ENCODE peak calls at places on chromosomes 1 and 21, in seven cellular contexts. One of them, this sample, is unnamed.

GRCh38 chr1:41728403-41729202 is 190.1 kb downstream of the HIVEP3 start:
- DNase-seq in SK-N-SH: peak; percentile 56
- DNase-seq in K562: no peak
- DNase-seq in HCT116: no peak
- DNase-seq in H1: no peak
- DNase-seq in HepG2: no peak
- DNase-seq in GM12878: peak; percentile 100
- DNase-seq in this sample: no peak

GRCh38 chr1:203320546-203321272 is 15.4 kb downstream of the BTG2 start:
- DNase-seq in SK-N-SH: no peak
- DNase-seq in K562: peak; percentile 54
- DNase-seq in HCT116: no peak
- DNase-seq in H1: no peak
- DNase-seq in HepG2: no peak
- DNase-seq in GM12878: no peak
- DNase-seq in this sample: peak; percentile 70

GRCh38 chr1:17551755-17552234 is 12.3 kb downstream of the ARHGEF10L start:
- DNase-seq in SK-N-SH: peak; percentile 89
- DNase-seq in K562: no peak
- DNase-seq in HCT116: no peak
- DNase-seq in H1: no peak
- DNase-seq in HepG2: no peak
- DNase-seq in GM12878: no peak
- DNase-seq in this sample: no peak

GRCh38 chr1:150149490-150150453 is at the start of gene PLEKHO1:
- DNase-seq in SK-N-SH: peak; percentile 92
- DNase-seq in K562: peak; percentile 87
- DNase-seq in HCT116: no peak
- DNase-seq in H1: no peak
- DNase-seq in HepG2: peak; percentile 27
- DNase-seq in GM12878: no peak
- DNase-seq in this sample: peak; percentile 72

GRCh38 chr1:17909634-17910033 is 154.5 kb downstream of the ACTL8 start:
- DNase-seq in SK-N-SH: no peak
- DNase-seq in K562: peak; percentile 23
- DNase-seq in HCT116: no peak
- DNase-seq in H1: peak; percentile 15
- DNase-seq in HepG2: no peak
- DNase-seq in GM12878: no peak
- DNase-seq in this sample: no peak

GRCh38 chr1:22774483-22775182 is 64.0 kb downstream of the EPHB2 start:
- DNase-seq in SK-N-SH: no peak
- DNase-seq in K562: no peak
- DNase-seq in HCT116: no peak
- DNase-seq in H1: no peak
- DNase-seq in HepG2: no peak
- DNase-seq in GM12878: no peak
- DNase-seq in this sample: no peak

GRCh38 chr1:195663549-195664280 is 944.5 kb downstream of the KCNT2 start:
- DNase-seq in SK-N-SH: no peak
- DNase-seq in K562: no peak
- DNase-seq in HCT116: peak; percentile 37
- DNase-seq in H1: no peak
- DNase-seq in HepG2: no peak
- DNase-seq in GM12878: no peak
- DNase-seq in this sample: no peak

GRCh38 chr1:89820423-89821321 is at the start of gene LRRC8D:
- DNase-seq in SK-N-SH: peak; percentile 96
- DNase-seq in K562: peak; percentile 88
- DNase-seq in HCT116: peak; percentile 58
- DNase-seq in H1: no peak
- DNase-seq in HepG2: peak; percentile 79
- DNase-seq in GM12878: no peak
- DNase-seq in this sample: peak; percentile 84

GRCh38 chr1:91876040-91876470 is 9.9 kb downstream of the TGFBR3 start:
- DNase-seq in SK-N-SH: no peak
- DNase-seq in K562: no peak
- DNase-seq in HCT116: no peak
- DNase-seq in H1: no peak
- DNase-seq in HepG2: no peak
- DNase-seq in GM12878: peak; percentile 75
- DNase-seq in this sample: no peak

GRCh38 chr1:96544051-96544830 is 177.3 kb upstream of the PTBP2 start:
- DNase-seq in SK-N-SH: no peak
- DNase-seq in K562: no peak
- DNase-seq in HCT116: no peak
- DNase-seq in H1: no peak
- DNase-seq in HepG2: no peak
- DNase-seq in GM12878: no peak
- DNase-seq in this sample: no peak

GRCh38 chr1:97902067-97902466 is 18.8 kb downstream of the DPYD start:
- DNase-seq in SK-N-SH: no peak
- DNase-seq in K562: no peak
- DNase-seq in HCT116: no peak
- DNase-seq in H1: no peak
- DNase-seq in HepG2: no peak
- DNase-seq in GM12878: no peak
- DNase-seq in this sample: no peak

GRCh38 chr21:35619184-35619583 is 441.1 kb downstream of the SETD4 start:
- DNase-seq in SK-N-SH: no peak
- DNase-seq in K562: no peak
- DNase-seq in HCT116: no peak
- DNase-seq in H1: no peak
- DNase-seq in HepG2: no peak
- DNase-seq in GM12878: no peak
- DNase-seq in this sample: no peak

GRCh38 chr1:202662081-202662480 is 48.2 kb downstream of the SYT2 start:
- DNase-seq in SK-N-SH: peak; percentile 62
- DNase-seq in K562: no peak
- DNase-seq in HCT116: no peak
- DNase-seq in H1: no peak
- DNase-seq in HepG2: no peak
- DNase-seq in GM12878: no peak
- DNase-seq in this sample: no peak

GRCh38 chr1:185017338-185017737 is 28.0 kb upstream of the RNF2 start:
- DNase-seq in SK-N-SH: no peak
- DNase-seq in K562: no peak
- DNase-seq in HCT116: peak; percentile 64
- DNase-seq in H1: no peak
- DNase-seq in HepG2: no peak
- DNase-seq in GM12878: no peak
- DNase-seq in this sample: no peak

GRCh38 chr1:26677306-26678115 is 18.3 kb upstream of the ARID1A start:
- DNase-seq in SK-N-SH: peak; percentile 39
- DNase-seq in K562: peak; percentile 52
- DNase-seq in HCT116: peak; percentile 94
- DNase-seq in H1: no peak
- DNase-seq in HepG2: peak; percentile 61
- DNase-seq in GM12878: peak; percentile 87
- DNase-seq in this sample: peak; percentile 59

GRCh38 chr1:12544992-12545391 is 73.0 kb downstream of the DHRS3 start:
- DNase-seq in SK-N-SH: no peak
- DNase-seq in K562: no peak
- DNase-seq in HCT116: no peak
- DNase-seq in H1: no peak
- DNase-seq in HepG2: no peak
- DNase-seq in GM12878: no peak
- DNase-seq in this sample: no peak

GRCh38 chr1:78114034-78114956 is 68.5 kb downstream of the GIPC2 start:
- DNase-seq in SK-N-SH: peak; percentile 54
- DNase-seq in K562: peak; percentile 38
- DNase-seq in HCT116: peak; percentile 73
- DNase-seq in H1: no peak
- DNase-seq in HepG2: peak; percentile 75
- DNase-seq in GM12878: peak; percentile 38
- DNase-seq in this sample: peak; percentile 23

GRCh38 chr1:114861384-114861783 is 6.7 kb downstream of the SYCP1 start:
- DNase-seq in SK-N-SH: no peak
- DNase-seq in K562: no peak
- DNase-seq in HCT116: no peak
- DNase-seq in H1: no peak
- DNase-seq in HepG2: no peak
- DNase-seq in GM12878: no peak
- DNase-seq in this sample: no peak

GRCh38 chr1:115121793-115122192 is 32.5 kb upstream of the TSPAN2 start:
- DNase-seq in SK-N-SH: no peak
- DNase-seq in K562: no peak
- DNase-seq in HCT116: no peak
- DNase-seq in H1: no peak
- DNase-seq in HepG2: no peak
- DNase-seq in GM12878: no peak
- DNase-seq in this sample: no peak

DNA sequence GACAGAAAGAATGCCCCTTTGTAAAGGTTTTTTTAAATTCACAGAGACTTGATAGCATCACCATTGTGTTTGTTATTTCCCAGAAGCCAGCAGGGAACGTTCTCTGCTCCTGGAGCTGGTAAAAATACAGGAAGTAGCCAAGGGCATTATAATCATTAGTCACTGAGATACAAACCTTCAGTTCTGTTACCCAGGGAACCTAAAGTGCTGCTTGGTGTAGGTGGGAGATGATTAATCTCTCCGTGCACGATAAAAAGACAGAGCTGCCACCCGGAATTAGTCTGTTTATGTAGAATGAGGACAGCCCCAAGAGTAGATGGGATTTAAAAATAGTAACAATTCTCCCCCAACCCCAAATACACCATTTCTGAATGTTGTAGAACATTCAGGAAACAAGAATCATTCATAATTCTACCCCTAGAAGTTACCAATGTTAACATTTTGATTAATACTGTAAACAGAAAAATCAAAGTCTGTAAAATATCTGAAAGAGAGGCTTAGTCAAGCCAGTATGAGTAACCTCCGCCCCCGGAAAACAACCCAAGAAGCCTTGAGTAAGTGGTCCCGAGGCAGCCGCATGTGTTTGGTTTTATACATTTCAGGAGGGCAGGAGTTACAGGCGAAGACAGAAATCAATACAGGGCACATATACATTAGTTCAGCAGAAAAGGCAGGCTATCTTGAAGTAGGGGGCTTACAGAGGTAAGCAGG is 45.3 kb upstream of the CTBS start:
- DNase-seq in SK-N-SH: peak; percentile 74
- DNase-seq in K562: no peak
- DNase-seq in HCT116: peak; percentile 80
- DNase-seq in H1: no peak
- DNase-seq in HepG2: peak; percentile 9
- DNase-seq in GM12878: no peak
- DNase-seq in this sample: no peak
- TF ChIP-seq JUND in SK-N-SH: peak; percentile 14
- TF ChIP-seq JUND in K562: peak; percentile 21
- TF ChIP-seq JUND in HCT116: peak; percentile 40
- TF ChIP-seq JUND in H1: no peak
- TF ChIP-seq JUND in HepG2: no peak
- TF ChIP-seq JUND in GM12878: no peak
- TF ChIP-seq JUND in this sample: no peak

DNA sequence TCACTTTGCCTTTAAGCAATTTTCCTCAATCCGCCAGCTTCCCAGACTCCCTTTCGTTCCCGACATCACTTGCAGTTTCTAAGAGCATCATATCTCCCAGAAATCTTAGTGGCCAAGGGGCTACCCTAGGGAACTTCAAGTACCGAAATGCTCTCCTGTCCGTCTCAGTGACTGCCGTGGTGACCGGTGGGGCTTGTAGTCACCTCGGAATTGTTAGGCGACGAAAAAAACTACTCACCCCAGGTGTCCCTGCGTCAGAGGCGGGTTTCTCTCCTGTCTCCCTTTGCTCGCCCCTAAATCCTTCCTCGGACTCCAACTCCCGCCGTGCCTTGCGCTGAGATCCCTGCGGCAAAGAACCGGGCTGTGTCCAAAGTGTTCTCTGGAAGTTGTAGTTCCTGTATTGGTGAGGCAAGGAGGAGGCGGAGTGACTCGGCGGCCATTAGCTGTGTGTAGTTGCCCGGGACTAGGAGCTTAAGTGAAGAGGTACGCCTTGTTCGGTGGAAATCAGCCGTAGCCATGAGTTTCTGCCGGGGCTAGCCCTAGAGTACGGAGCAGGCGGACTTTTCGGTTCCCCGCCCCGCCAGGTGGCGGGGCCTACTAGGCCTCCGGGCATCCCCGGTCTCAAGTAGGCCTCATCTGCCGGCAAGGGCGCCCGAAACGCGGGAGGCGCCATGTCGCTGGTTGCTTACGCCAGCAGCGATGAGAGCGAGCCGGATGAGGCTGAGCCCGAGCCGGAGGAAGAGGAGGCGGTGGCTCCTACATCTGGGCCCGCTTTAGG is at the start of gene PRCC:
- DNase-seq in SK-N-SH: peak; percentile 87
- DNase-seq in K562: peak; percentile 87
- DNase-seq in HCT116: peak; percentile 99
- DNase-seq in H1: peak; percentile 98
- DNase-seq in HepG2: peak; percentile 99
- DNase-seq in GM12878: peak; percentile 100
- DNase-seq in this sample: peak; percentile 100
- TF ChIP-seq JUND in SK-N-SH: no peak
- TF ChIP-seq JUND in K562: peak; percentile 66
- TF ChIP-seq JUND in HCT116: no peak
- TF ChIP-seq JUND in H1: no peak
- TF ChIP-seq JUND in HepG2: peak; percentile 40
- TF ChIP-seq JUND in GM12878: no peak
- TF ChIP-seq JUND in this sample: no peak

DNA sequence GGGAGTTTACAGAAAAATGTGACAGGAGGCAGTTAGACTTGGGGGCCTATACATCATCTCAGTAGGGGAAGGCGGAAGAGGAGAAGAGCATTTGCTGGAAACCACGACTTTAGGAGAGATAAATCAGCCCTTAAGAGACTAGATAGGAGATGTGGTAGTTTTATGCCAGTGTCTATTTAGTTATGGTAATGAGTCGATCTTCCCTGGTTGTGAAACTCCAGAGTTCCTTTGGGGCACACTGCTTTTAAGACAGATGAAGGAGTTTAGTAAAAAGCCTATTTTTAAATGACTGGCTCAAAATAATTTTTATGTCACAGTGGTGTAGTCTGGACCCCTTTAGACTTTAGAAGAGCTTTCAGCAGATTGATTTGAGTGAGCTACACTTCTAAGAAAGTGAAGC is 7.8 kb downstream of the PGM1 start:
- DNase-seq in SK-N-SH: no peak
- DNase-seq in K562: no peak
- DNase-seq in HCT116: no peak
- DNase-seq in H1: no peak
- DNase-seq in HepG2: no peak
- DNase-seq in GM12878: no peak
- DNase-seq in this sample: no peak
- TF ChIP-seq JUND in SK-N-SH: no peak
- TF ChIP-seq JUND in K562: no peak
- TF ChIP-seq JUND in HCT116: no peak
- TF ChIP-seq JUND in H1: no peak
- TF ChIP-seq JUND in HepG2: no peak
- TF ChIP-seq JUND in GM12878: no peak
- TF ChIP-seq JUND in this sample: no peak

DNA sequence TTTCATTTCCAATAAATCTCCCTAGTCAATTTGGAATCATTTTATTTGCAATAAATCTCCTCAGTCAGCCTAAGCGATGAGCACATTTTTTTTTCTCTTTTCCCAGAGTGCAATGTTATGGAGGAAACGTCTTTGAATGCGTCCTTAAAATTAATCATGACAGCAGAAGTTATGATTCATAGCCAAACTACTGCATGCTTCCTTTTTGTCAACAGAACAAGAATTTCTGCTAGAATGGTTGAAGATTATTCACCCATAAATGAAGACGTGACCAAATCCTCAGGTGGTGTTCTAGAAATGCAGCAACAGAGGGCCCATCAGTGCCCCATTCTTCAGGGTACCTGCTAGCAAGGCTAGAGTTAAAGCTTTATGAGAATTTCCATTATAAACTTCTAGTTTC is 407.9 kb upstream of the PKN2 start:
- DNase-seq in SK-N-SH: no peak
- DNase-seq in K562: no peak
- DNase-seq in HCT116: no peak
- DNase-seq in H1: no peak
- DNase-seq in HepG2: no peak
- DNase-seq in GM12878: no peak
- DNase-seq in this sample: no peak
- TF ChIP-seq JUND in SK-N-SH: peak; percentile 77
- TF ChIP-seq JUND in K562: no peak
- TF ChIP-seq JUND in HCT116: no peak
- TF ChIP-seq JUND in H1: no peak
- TF ChIP-seq JUND in HepG2: no peak
- TF ChIP-seq JUND in GM12878: no peak
- TF ChIP-seq JUND in this sample: no peak

This sample was measured in T47D.